ENCODE peak calls at places on chromosomes 3 and 15, in five cellular contexts. M is NT2/D1, Y is GM12878, R is H1, O is HepG2. Q is an unnamed sample.

GRCh38 chr3:100503450-100503849 is 11.0 kb downstream of the TMEM45A start:
- DNase-seq in M (no peak), Y (no peak), R (no peak), O (no peak), Q (no peak)

GRCh38 chr15:94324835-94325767 is 93.7 kb downstream of the MCTP2 start:
- DNase-seq in M (no peak), Y (no peak), R (no peak), O (no peak), Q (no peak)

GRCh38 chr3:17088602-17089313 is 204.0 kb downstream of the PLCL2 start:
- DNase-seq in M (no peak), Y (no peak), R (no peak), O (no peak), Q (no peak)

GRCh38 chr3:183515968-183516851 is 39.3 kb downstream of the KLHL6 start:
- DNase-seq in M (no peak), Y (peak), R (no peak), O (no peak), Q (no peak)

GRCh38 chr3:43620953-43621405 is 832 bp downstream of the ANO10 start:
- DNase-seq in M (no peak), Y (no peak), R (no peak), O (no peak), Q (no peak)

GRCh38 chr15:62141643-62142588 is 23.2 kb downstream of the C2CD4B start:
- DNase-seq in M (no peak), Y (no peak), R (no peak), O (no peak), Q (no peak)

GRCh38 chr3:97864-98263 is 98.7 kb upstream of the CHL1 start:
- DNase-seq in M (no peak), Y (no peak), R (no peak), O (no peak), Q (no peak)

GRCh38 chr15:44676676-44677075 is 13.2 kb upstream of the SPG11 start:
- DNase-seq in M (no peak), Y (no peak), R (no peak), O (no peak), Q (no peak)

GRCh38 chr3:14265246-14265962 is 86.8 kb downstream of the LSM3 start:
- DNase-seq in M (no peak), Y (no peak), R (no peak), O (peak), Q (no peak)

GRCh38 chr15:70936326-70936725 is 43.7 kb downstream of the LRRC49 start:
- DNase-seq in M (no peak), Y (no peak), R (no peak), O (no peak), Q (peak)

GRCh38 chr15:99029358-99029871 is 21.8 kb upstream of the PGPEP1L start:
- DNase-seq in M (no peak), Y (no peak), R (no peak), O (no peak), Q (no peak)

GRCh38 chr15:91108421-91108820 is 8.4 kb downstream of the SV2B start:
- DNase-seq in M (no peak), Y (no peak), R (no peak), O (no peak), Q (no peak)

GRCh38 chr3:112499328-112499727 is at the start of gene BTLA:
- DNase-seq in M (no peak), Y (peak), R (no peak), O (no peak), Q (no peak)

GRCh38 chr3:126179825-126180476 is 435 bp downstream of the ALDH1L1 start:
- DNase-seq in M (peak), Y (no peak), R (no peak), O (peak), Q (peak)

GRCh38 chr3:139312959-139313358 is 30.9 kb upstream of the MRPS22 start:
- DNase-seq in M (no peak), Y (no peak), R (no peak), O (no peak), Q (no peak)

GRCh38 chr3:54891540-54891897 is 36.3 kb downstream of the LRTM1 start:
- DNase-seq in M (peak), Y (no peak), R (peak), O (peak), Q (peak)

GRCh38 chr3:122679467-122680291 is 960 bp upstream of the PARP14 start:
- DNase-seq in M (no peak), Y (no peak), R (no peak), O (no peak), Q (no peak)

GRCh38 chr15:36951747-36952247 is 148.6 kb downstream of the MEIS2 start:
- DNase-seq in M (no peak), Y (no peak), R (no peak), O (no peak), Q (no peak)

GRCh38 chr15:83352124-83352523 is 67.7 kb upstream of the BNC1 start:
- DNase-seq in M (no peak), Y (no peak), R (no peak), O (no peak), Q (no peak)

GRCh38 chr3:114093596-114093995 is 37.1 kb downstream of the QTRT2 start:
- DNase-seq in M (no peak), Y (no peak), R (no peak), O (no peak), Q (peak)

GRCh38 chr3:171654809-171655208 is 155.5 kb downstream of the PLD1 start:
- DNase-seq in M (no peak), Y (no peak), R (no peak), O (no peak), Q (no peak)

GRCh38 chr3:19471147-19471546 is 322.8 kb downstream of the KCNH8 start:
- DNase-seq in M (peak), Y (no peak), R (no peak), O (no peak), Q (no peak)

GRCh38 chr3:45234250-45234649 is 8.2 kb upstream of the TMEM158 start:
- DNase-seq in M (no peak), Y (no peak), R (no peak), O (no peak), Q (no peak)

GRCh38 chr15:71325461-71325860 is 210.2 kb downstream of the THSD4 start:
- DNase-seq in M (no peak), Y (no peak), R (no peak), O (no peak), Q (no peak)

GRCh38 chr3:14262212-14262611 is 83.6 kb downstream of the LSM3 start:
- DNase-seq in M (no peak), Y (no peak), R (no peak), O (no peak), Q (no peak)

GRCh38 chr3:129485681-129486056 is 42.8 kb upstream of the RHO start:
- DNase-seq in M (no peak), Y (no peak), R (no peak), O (no peak), Q (no peak)

GRCh38 chr15:80518522-80518921 is 114.3 kb downstream of the ARNT2 start:
- DNase-seq in M (no peak), Y (no peak), R (no peak), O (no peak), Q (no peak)

GRCh38 chr15:80512729-80513670 is 108.8 kb downstream of the ARNT2 start:
- DNase-seq in M (no peak), Y (no peak), R (no peak), O (peak), Q (no peak)

GRCh38 chr15:80514071-80514780 is 110.0 kb downstream of the ARNT2 start:
- DNase-seq in M (no peak), Y (no peak), R (no peak), O (no peak), Q (no peak)

DNA sequence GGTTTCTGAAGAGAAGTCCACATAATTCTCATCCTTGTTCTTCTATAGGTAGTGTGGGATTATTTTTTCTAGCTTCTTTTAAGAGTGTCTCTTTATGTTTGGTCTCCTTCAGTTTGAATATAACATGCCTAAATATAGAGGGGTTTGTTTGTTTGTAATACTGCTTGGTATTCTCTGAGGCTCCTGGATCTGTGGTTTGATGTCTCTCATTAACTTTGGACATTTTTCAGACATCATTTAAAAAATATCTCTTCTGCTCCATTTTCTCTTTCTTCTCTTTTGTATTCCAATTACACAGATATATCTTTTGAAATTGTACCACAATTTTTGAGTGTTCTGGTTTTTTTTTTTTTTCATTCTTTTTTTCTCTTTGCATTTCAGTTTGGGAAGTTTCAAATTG is 113.1 kb downstream of the ARNT2 start:
- DNase-seq in M (no peak), Y (no peak), R (no peak), O (no peak), Q (no peak)
- TF ChIP-seq SUZ12 in M (no peak), Y (no peak), R (no peak), O (no peak), Q (no peak)

DNA sequence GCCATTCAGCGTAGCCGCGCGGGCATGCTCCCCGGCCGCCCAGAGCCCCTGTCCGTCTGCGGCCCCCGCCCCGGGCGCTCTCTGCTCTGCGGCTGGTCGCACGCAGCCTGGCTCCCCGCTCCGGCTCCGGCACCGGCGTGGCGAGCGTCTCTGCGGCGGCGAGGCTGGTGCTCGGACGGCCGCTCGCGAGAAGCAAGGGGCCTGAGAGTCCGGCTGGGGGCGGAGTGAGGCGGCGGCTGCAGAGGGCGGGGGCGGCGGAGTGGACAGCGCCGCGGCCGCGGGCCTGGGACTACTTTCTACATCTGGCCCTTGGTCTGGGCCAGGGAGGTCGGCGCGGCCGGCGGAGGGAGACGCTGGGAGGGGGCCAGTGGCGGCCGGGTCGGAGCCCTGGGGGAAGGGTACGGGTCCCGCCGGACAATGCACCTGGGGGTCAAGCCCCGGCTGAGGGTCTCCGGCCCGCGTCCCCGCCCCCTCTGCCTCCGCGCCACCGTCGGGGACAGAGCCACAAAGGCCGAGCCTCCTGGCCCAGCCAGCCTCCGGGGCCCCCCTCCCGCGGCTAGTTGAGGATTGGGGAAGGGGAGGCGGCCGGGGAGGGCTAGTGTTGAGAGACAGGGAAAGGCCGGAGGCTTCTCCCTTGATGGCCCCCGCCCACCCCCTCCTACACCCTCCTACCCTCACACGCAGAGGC is at the start of gene PRTG:
- DNase-seq in M (no peak), Y (no peak), R (no peak), O (peak), Q (peak)
- TF ChIP-seq SUZ12 in M (no peak), Y (no peak), R (no peak), O (no peak), Q (no peak)

GRCh38 chr3:153624310-153625030 is 462.4 kb downstream of the RAP2B start:
- DNase-seq in M (no peak), Y (no peak), R (no peak), O (no peak), Q (no peak)

GRCh38 chr3:153625506-153625905 is 463.5 kb downstream of the RAP2B start:
- DNase-seq in M (no peak), Y (no peak), R (no peak), O (no peak), Q (no peak)

GRCh38 chr3:153626158-153626557 is 464.1 kb downstream of the RAP2B start:
- DNase-seq in M (no peak), Y (no peak), R (no peak), O (no peak), Q (no peak)

GRCh38 chr3:153621988-153622387 is 460.0 kb downstream of the RAP2B start:
- DNase-seq in M (no peak), Y (peak), R (no peak), O (no peak), Q (no peak)

GRCh38 chr3:153623834-153624233 is 461.8 kb downstream of the RAP2B start:
- DNase-seq in M (no peak), Y (no peak), R (no peak), O (no peak), Q (no peak)
- TF ChIP-seq SUZ12 in M (no peak), Y (no peak), R (no peak), O (no peak), Q (no peak)

DNA sequence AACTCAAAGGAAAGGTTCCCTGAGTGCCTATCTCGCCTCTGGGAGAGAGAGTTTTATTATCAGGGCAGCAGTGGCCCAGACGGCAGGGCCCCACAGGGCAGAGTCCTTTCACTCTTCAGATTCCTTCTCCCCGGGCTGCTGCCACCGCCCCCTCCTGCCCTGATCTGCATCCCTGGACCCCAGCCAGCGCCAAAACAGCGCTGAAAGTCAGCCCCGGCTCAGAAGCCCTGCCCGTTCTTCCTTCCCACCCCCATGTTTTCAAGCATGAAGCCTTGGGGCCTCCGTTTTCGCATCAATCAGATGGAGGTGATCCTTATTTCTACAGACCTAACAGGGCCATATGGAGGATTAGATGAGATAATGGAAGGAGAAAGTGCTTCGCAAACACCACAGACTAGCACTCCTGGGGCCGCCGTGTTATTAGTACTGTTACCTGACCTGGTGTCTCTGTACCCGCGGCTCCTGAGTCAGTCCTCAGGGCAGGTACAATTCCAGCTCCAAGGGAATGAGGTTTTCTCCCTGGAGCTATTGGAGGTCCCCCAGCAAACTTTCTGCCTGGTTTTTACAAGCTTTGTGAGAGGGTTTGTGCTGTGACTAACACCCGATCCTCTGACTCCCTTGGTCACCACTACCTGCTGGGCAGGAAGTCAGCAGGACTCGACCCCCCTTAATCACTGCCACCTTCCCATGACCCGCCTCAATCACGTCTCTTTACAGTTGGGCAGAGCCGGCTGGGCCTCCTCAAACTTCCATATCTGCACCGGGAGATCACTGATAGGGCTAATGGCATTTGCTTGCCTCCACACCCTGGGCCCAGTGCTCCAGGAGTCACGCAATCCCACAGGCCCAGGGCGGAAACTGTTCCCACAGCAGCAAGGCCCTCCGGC is 39.5 kb upstream of the TSEN2 start:
- DNase-seq in M (no peak), Y (no peak), R (no peak), O (peak), Q (peak)
- TF ChIP-seq SUZ12 in M (no peak), Y (no peak), R (no peak), O (no peak), Q (no peak)

GRCh38 chr15:101303408-101303807 is 8.4 kb upstream of the SNRPA1 start:
- DNase-seq in M (no peak), Y (no peak), R (no peak), O (no peak), Q (no peak)
- TF ChIP-seq SUZ12 in M (no peak), Y (no peak), R (no peak), O (no peak), Q (no peak)

GRCh38 chr15:76139368-76140068 is 79.7 kb downstream of the TMEM266 start:
- DNase-seq in M (peak), Y (peak), R (peak), O (peak), Q (peak)
- TF ChIP-seq SUZ12 in M (no peak), Y (no peak), R (no peak), O (no peak), Q (no peak)